ENCODE peak calls at places on chromosomes 7 and 10, in four cellular contexts. I, Z, M and U are unnamed samples.

GRCh38 chr7:113831509-113831908 is 87.3 kb downstream of the PPP1R3A start:
- DNase-seq in I (no peak), M (no peak), Z (no peak), U (no peak)

GRCh38 chr10:79417266-79417665 is 28.2 kb downstream of the ZCCHC24 start:
- DNase-seq in M (no peak), Z (no peak), I (peak; percentile 41), U (no peak)

GRCh38 chr7:38851321-38851720 is 57.7 kb downstream of the VPS41 start:
- DNase-seq in I (no peak), M (no peak), Z (no peak), U (no peak)

GRCh38 chr7:116698930-116699722 is 27.1 kb downstream of the MET start:
- DNase-seq in Z (no peak), I (no peak), M (no peak), U (no peak)

GRCh38 chr10:101888251-101888949 is 44.8 kb upstream of the KCNIP2 start:
- DNase-seq in Z (no peak), M (no peak), I (no peak), U (no peak)

GRCh38 chr7:140857048-140857447 is 67.7 kb downstream of the BRAF start:
- DNase-seq in Z (no peak), M (no peak), I (no peak), U (no peak)

GRCh38 chr10:132817701-132818211 is 31.8 kb upstream of the NKX6-2 start:
- DNase-seq in M (no peak), Z (no peak), I (peak; percentile 38), U (no peak)

GRCh38 chr10:51980752-51981151 is 281.4 kb upstream of the CSTF2T start:
- DNase-seq in Z (no peak), M (no peak), I (no peak), U (no peak)

GRCh38 chr10:71771821-71772617 is 1.3 kb downstream of the VSIR start:
- DNase-seq in M (peak; percentile 83), I (peak; percentile 63), Z (no peak), U (peak; percentile 67)

GRCh38 chr7:17150018-17150417 is 148.4 kb upstream of the AHR start:
- DNase-seq in I (no peak), M (no peak), Z (no peak), U (no peak)

GRCh38 chr10:99937630-99938029 is 72.1 kb downstream of the DNMBP start:
- DNase-seq in M (no peak), I (no peak), Z (no peak), U (no peak)

GRCh38 chr10:102202386-102202785 is 23.7 kb upstream of the ELOVL3 start:
- DNase-seq in I (no peak), M (no peak), Z (no peak), U (no peak)

GRCh38 chr10:93198401-93199175 is 124.9 kb downstream of the CYP26A1 start:
- DNase-seq in M (no peak), I (no peak), Z (no peak), U (peak; percentile 35)

GRCh38 chr10:23342213-23342884 is 2.2 kb downstream of the C10orf67 start:
- DNase-seq in Z (no peak), M (no peak), I (peak; percentile 52), U (no peak)

GRCh38 chr7:151705744-151706567 is 171.0 kb downstream of the PRKAG2 start:
- DNase-seq in I (peak; percentile 47), Z (peak; percentile 20), M (peak; percentile 74), U (peak; percentile 36)

GRCh38 chr10:24723386-24723787 is 300 bp downstream of the ARHGAP21 start:
- DNase-seq in I (no peak), Z (peak; percentile 54), M (no peak), U (peak; percentile 23)

GRCh38 chr10:123143162-123143824 is 4.6 kb upstream of the HMX2 start:
- DNase-seq in M (no peak), I (no peak), Z (no peak), U (no peak)

GRCh38 chr10:95561200-95562177 is at the start of gene SORBS1:
- DNase-seq in M (peak; percentile 96), I (peak; percentile 98), Z (peak; percentile 91), U (peak; percentile 94)

GRCh38 chr7:27170936-27171635 is 3.0 kb downstream of the HOXA10 start:
- DNase-seq in I (no peak), M (peak; percentile 42), Z (no peak), U (no peak)

GRCh38 chr7:54986716-54987115 is 32.1 kb upstream of the EGFR start:
- DNase-seq in M (no peak), Z (no peak), I (no peak), U (no peak)

GRCh38 chr10:104791471-104791870 is 150.4 kb downstream of the SORCS3 start:
- DNase-seq in I (no peak), Z (no peak), M (no peak), U (no peak)

GRCh38 chr7:116172353-116172752 is 38.0 kb upstream of the TES start:
- DNase-seq in I (no peak), M (no peak), Z (no peak), U (peak; percentile 61)

GRCh38 chr7:33776791-33777190 is 128.5 kb upstream of the BMPER start:
- DNase-seq in I (no peak), Z (no peak), M (no peak), U (peak; percentile 13)

GRCh38 chr7:33909755-33910154 is 4.4 kb downstream of the BMPER start:
- DNase-seq in Z (no peak), I (no peak), M (no peak), U (no peak)

GRCh38 chr10:33008499-33009243 is 50.6 kb upstream of the ITGB1 start:
- DNase-seq in I (no peak), M (peak; percentile 84), Z (peak; percentile 87), U (peak; percentile 85)

GRCh38 chr7:130219086-130219620 is 11.5 kb downstream of the SSMEM1 start:
- DNase-seq in M (no peak), I (no peak), Z (no peak), U (no peak)

GRCh38 chr7:150393325-150393724 is 14.2 kb downstream of the ZNF775 start:
- DNase-seq in I (no peak), Z (no peak), M (no peak), U (no peak)

GRCh38 chr10:124696446-124697392 is 47.5 kb downstream of the FAM53B start:
- DNase-seq in Z (peak; percentile 63), I (no peak), M (no peak), U (no peak)

DNA sequence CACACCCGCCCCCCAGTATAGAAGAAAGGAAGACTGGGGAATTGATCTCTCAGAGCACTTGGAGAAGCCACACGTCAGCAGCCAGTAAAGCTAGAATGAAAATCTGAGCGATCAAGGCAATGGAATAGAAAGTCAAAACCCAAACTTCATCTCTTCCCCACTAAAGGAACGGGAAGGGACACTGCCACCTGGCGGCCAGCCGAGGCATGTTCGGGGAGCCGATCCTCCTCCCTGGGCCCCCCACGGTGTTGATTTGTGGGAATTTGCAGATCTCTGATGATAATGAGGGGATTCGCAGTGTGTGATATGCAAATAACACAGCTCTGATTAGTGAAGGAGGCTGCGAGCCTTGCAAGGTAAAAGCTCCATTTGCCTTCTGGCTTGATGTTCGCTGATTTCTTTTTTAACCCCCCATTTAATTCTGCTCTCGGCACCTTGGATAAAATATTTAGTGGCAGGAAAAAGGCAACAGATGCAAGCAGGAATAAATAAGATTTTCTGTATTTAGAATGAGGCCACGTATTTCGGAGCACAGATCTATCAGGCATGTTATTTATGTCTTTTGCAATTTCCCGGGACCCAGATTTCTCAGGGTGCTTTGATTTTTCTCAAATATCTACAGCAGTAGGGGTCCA is 258.6 kb downstream of the PAXIP1 start:
- DNase-seq in M (peak; percentile 0), I (no peak), Z (peak; percentile 26), U (no peak)
- TF ChIP-seq CTCF in M (peak; percentile 49), I (peak; percentile 72), Z (peak; percentile 92), U (peak; percentile 78)

GRCh38 chr7:94277236-94277635 is 117.5 kb upstream of the COL1A2 start:
- DNase-seq in I (no peak), Z (no peak), M (no peak), U (no peak)

GRCh38 chr7:94272821-94273583 is 121.7 kb upstream of the COL1A2 start:
- DNase-seq in M (no peak), I (no peak), Z (no peak), U (peak; percentile 22)

GRCh38 chr7:94276046-94276445 is 118.6 kb upstream of the COL1A2 start:
- DNase-seq in Z (no peak), I (no peak), M (no peak), U (no peak)

GRCh38 chr7:94274828-94275227 is 119.9 kb upstream of the COL1A2 start:
- DNase-seq in I (no peak), M (no peak), Z (no peak), U (no peak)

DNA sequence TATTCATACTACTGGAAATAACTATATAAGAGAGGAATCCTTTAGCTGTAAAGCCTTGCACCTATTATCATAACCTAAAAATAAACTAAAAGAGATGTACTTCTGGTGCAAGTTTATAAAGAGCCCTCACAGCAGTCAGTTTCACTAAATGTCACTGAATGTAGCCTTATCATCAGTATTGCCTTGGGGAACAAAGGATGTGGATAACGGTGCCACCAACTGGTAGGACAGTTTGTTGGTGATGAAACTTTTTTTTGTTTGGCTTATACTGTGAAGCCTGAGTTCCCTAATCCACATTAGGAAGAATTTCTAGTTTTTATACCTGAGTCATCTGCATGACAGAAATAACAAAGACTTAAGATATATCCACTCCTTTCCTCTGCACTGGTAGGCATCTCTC is 117.9 kb upstream of the COL1A2 start:
- DNase-seq in I (no peak), M (peak; percentile 56), Z (peak; percentile 38), U (peak; percentile 52)
- TF ChIP-seq CTCF in I (peak; percentile 36), M (peak; percentile 49), Z (peak; percentile 69), U (peak; percentile 77)

GRCh38 chr7:143002856-143003255 is 24.1 kb downstream of the OR9A2 start:
- DNase-seq in Z (no peak), I (peak; percentile 47), M (no peak), U (no peak)

GRCh38 chr7:143003393-143004051 is 23.4 kb downstream of the OR9A2 start:
- DNase-seq in I (no peak), Z (peak; percentile 59), M (peak; percentile 45), U (peak; percentile 39)

GRCh38 chr7:142999793-143000192 is 27.1 kb downstream of the OR9A2 start:
- DNase-seq in I (no peak), M (no peak), Z (no peak), U (no peak)

GRCh38 chr7:143000648-143001047 is 26.3 kb downstream of the OR9A2 start:
- DNase-seq in I (no peak), M (no peak), Z (no peak), U (no peak)

DNA sequence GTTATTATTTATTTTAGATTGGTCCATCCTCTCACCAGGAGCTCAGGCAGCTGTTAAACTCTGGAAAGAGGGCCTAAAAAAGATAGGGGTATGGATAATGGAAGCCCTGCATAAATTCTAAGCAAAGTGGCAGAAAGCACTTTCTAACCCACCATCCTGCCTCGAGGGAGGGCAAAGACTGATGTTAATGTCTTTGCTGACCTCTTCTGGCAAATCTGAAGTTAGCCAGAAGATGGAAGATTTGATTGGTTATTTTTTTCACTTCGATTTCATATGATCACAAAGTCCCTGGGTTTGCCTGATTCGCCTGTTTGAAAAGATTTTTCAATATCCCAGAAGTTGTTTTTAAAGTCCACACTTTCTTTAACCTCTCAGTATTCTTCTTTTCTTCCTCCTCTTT is 24.8 kb downstream of the OR9A2 start:
- DNase-seq in I (no peak), M (peak; percentile 38), Z (peak; percentile 29), U (peak; percentile 7)
- TF ChIP-seq CTCF in I (no peak), M (no peak), Z (peak; percentile 73), U (peak; percentile 56)

GRCh38 chr7:12490941-12491340 is 79.6 kb upstream of the SCIN start:
- DNase-seq in M (no peak), I (no peak), Z (no peak), U (no peak)

GRCh38 chr7:12493407-12493806 is 77.1 kb upstream of the SCIN start:
- DNase-seq in Z (no peak), M (peak; percentile 33), I (no peak), U (no peak)

GRCh38 chr7:12491526-12491925 is 79.0 kb upstream of the SCIN start:
- DNase-seq in Z (no peak), M (no peak), I (no peak), U (no peak)

GRCh38 chr7:12493866-12494265 is 76.7 kb upstream of the SCIN start:
- DNase-seq in Z (no peak), M (no peak), I (no peak), U (no peak)

GRCh38 chr7:12490105-12490688 is 80.3 kb upstream of the SCIN start:
- DNase-seq in I (no peak), M (peak; percentile 35), Z (peak; percentile 45), U (peak; percentile 7)
- TF ChIP-seq CTCF in I (peak; percentile 44), M (peak; percentile 42), Z (peak; percentile 80), U (peak; percentile 81)